ENCODE peak calls at places on chromosome 14, in seven cellular contexts. Y is GM03348; D is endothelial cell; T is AG20443; Q is activated CD4-positive, CD25-positive, alpha-beta regulatory T cell; N is iris pigment epithelial cell; S is T-cell. I is an unnamed sample.

GRCh38 chr14:23605931-23606585 is 27.5 kb upstream of the JPH4 start:
- DNase-seq in Y (no peak), D (no peak), T (no peak), N (no peak), Q (no peak), S (no peak), I (peak)

GRCh38 chr14:71408362-71409035 is 501.2 kb downstream of the PCNX1 start:
- DNase-seq in T (no peak), S (no peak), Q (no peak), D (no peak), N (peak), Y (no peak), I (no peak)

GRCh38 chr14:57508756-57509155 is 15.1 kb upstream of the CCDC198 start:
- DNase-seq in N (no peak), Q (no peak), T (no peak), Y (no peak), S (no peak), D (no peak), I (no peak)

GRCh38 chr14:73338551-73338950 is 101.2 kb downstream of the PAPLN start:
- DNase-seq in Y (no peak), T (no peak), Q (no peak), D (no peak), N (no peak), S (no peak), I (no peak)

GRCh38 chr14:96838449-96838848 is 41.3 kb downstream of the VRK1 start:
- DNase-seq in N (no peak), D (no peak), S (no peak), Y (no peak), T (no peak), Q (no peak), I (no peak)

GRCh38 chr14:32679927-32680612 is 258.6 kb upstream of the NPAS3 start:
- DNase-seq in N (no peak), T (no peak), S (no peak), Q (no peak), D (no peak), Y (no peak), I (no peak)

GRCh38 chr14:96130854-96131253 is 73.8 kb upstream of the BDKRB2 start:
- DNase-seq in Q (no peak), S (no peak), Y (no peak), T (no peak), N (peak), D (no peak), I (no peak)

GRCh38 chr14:102262894-102263462 is 42.0 kb downstream of the MOK start:
- DNase-seq in Q (no peak), S (no peak), T (no peak), D (peak), N (peak), Y (no peak), I (no peak)

GRCh38 chr14:63672417-63673180 is 30.9 kb upstream of the WDR89 start:
- DNase-seq in D (no peak), S (no peak), Q (no peak), Y (no peak), N (peak), T (peak), I (no peak)

GRCh38 chr14:59215353-59215752 is 26.9 kb downstream of the DAAM1 start:
- DNase-seq in Q (no peak), N (peak), D (no peak), T (peak), S (no peak), Y (peak), I (peak)

GRCh38 chr14:38350102-38350501 is 94.2 kb upstream of the CLEC14A start:
- DNase-seq in D (no peak), Q (no peak), N (no peak), T (no peak), S (no peak), Y (no peak), I (no peak)

GRCh38 chr14:76962303-76962660 is 66.2 kb downstream of the IRF2BPL start:
- DNase-seq in S (no peak), T (no peak), Q (no peak), N (no peak), D (no peak), Y (peak), I (no peak)

GRCh38 chr14:82621881-82622450 is 1088.3 kb upstream of the SEL1L start:
- DNase-seq in Y (no peak), N (no peak), Q (no peak), D (no peak), S (no peak), T (no peak), I (no peak)

GRCh38 chr14:51581017-51581881 is 70.5 kb upstream of the FRMD6 start:
- DNase-seq in Y (peak), T (peak), Q (no peak), N (peak), S (no peak), D (no peak), I (no peak)

I was measured in stromal cell of bone marrow.